ENCODE peak calls at places on chromosomes 5 and 9, in four cellular contexts. M is K562, D is SK-N-SH, Q is HCT116. I is an unnamed sample. For H3K4me1, the result is how much of the 10 kb centered on the place peaks cover.

GRCh38 chr9:591292-591691 is 250.2 kb upstream of the DMRT1 start:
- DNase-seq in Q (no peak), M (no peak), D (no peak), I (no peak)

GRCh38 chr5:1833264-1834021 is 32.2 kb downstream of the NDUFS6 start:
- DNase-seq in M (no peak), Q (no peak), D (peak), I (no peak)

GRCh38 chr5:6676702-6677101 is 36.5 kb upstream of the TENT4A start:
- DNase-seq in Q (no peak), M (no peak), D (no peak), I (no peak)

GRCh38 chr5:133205649-133206048 is 153.8 kb downstream of the HSPA4 start:
- DNase-seq in D (no peak), Q (no peak), M (no peak), I (no peak)

GRCh38 chr9:108377382-108377781 is 478.4 kb downstream of the ACTL7B start:
- DNase-seq in Q (no peak), D (no peak), M (no peak), I (no peak)

GRCh38 chr9:18542837-18543405 is 69.0 kb downstream of the ADAMTSL1 start:
- DNase-seq in Q (no peak), D (peak), M (no peak), I (no peak)

GRCh38 chr5:88683506-88684135 is 199.4 kb downstream of the MEF2C start:
- DNase-seq in M (no peak), Q (no peak), D (peak), I (no peak)

GRCh38 chr5:111111956-111112355 is 19.8 kb downstream of the WDR36 start:
- DNase-seq in Q (no peak), M (no peak), D (no peak), I (no peak)

GRCh38 chr9:112377087-112377486 is 2.8 kb upstream of the HSDL2 start:
- DNase-seq in Q (no peak), M (no peak), D (no peak), I (no peak)

GRCh38 chr9:34560574-34561229 is 28.8 kb downstream of the CNTFR start:
- DNase-seq in D (peak), M (no peak), Q (no peak), I (no peak)

GRCh38 chr9:124894741-124895170 is 32.8 kb downstream of the ARPC5L start:
- DNase-seq in D (no peak), Q (peak), M (no peak), I (no peak)

GRCh38 chr5:50325237-50325832 is 115.8 kb downstream of the EMB start:
- DNase-seq in M (peak), Q (peak), D (peak), I (no peak)

GRCh38 chr9:114687034-114687433 is 5.0 kb upstream of the TEX48 start:
- DNase-seq in M (no peak), D (no peak), Q (no peak), I (no peak)

GRCh38 chr5:179613460-179614071 is 9.9 kb downstream of the HNRNPH1 start:
- DNase-seq in D (no peak), M (no peak), Q (no peak), I (no peak)
- TF ChIP-seq POLR2AphosphoS5 in D (no peak), M (peak), Q (peak), I (peak)

GRCh38 chr9:128106181-128106939 is 21.2 kb downstream of the PTGES2 start:
- DNase-seq in D (peak), M (no peak), Q (no peak), I (no peak)
- H3K4me1 ChIP-seq in D (under half), M (under half), Q (under half), I (under half)

DNA sequence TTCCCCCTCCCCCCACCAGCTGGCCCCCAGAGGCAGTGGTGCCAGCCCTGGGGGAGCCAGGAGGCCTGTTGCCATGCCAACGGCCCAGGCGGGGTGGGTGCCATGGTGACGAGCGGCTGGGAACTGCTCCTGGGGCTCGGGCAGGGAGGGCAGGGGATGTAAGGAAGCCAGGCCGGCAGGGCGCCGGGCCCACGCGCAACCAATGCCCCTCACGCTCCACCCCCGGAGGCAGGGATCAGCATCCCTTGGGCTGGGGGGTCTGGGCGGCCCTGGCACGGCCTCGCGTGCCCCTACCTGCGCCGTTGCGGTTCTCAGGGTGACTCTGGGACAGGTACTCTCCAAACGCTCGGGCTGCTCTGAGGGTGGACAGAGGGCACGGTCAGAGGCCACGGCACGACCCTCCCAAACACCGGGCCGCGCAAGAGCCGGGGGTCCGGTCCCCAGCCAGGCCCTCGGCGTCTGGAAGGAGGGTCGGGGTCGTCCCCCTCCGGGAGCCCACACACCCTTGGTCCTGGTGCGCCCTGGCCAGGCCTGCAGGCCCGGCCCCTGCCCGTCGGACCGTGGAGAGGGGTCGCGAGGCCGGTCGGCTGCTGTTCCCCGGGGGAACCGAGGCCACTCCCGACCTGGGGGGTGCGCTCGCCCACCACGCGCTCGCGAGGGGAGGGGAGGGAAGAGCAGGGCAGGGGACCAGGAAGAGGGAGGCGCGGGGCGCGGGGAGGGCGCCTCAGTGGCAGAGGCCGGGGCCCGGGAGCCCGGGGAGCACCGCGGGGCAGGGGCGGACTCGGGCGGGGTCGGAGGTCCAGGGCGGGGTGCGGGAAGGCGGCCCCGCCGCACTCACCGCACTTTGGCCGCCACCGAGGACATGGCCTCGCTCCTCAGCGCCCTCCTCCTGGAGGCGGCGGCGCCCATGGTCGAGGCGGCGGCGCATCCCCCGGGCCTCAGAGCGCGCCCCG is 664 bp downstream of the NSMF start:
- DNase-seq in D (peak), Q (no peak), M (no peak), I (no peak)
- TF ChIP-seq SIN3A in D (no peak), Q (no peak), M (peak), I (no peak)

GRCh38 chr9:79020266-79020665 is 551.5 kb upstream of the TLE4 start:
- DNase-seq in M (no peak), Q (no peak), D (no peak), I (no peak)

GRCh38 chr9:79014929-79015699 is 556.7 kb upstream of the TLE4 start:
- DNase-seq in D (no peak), M (no peak), Q (no peak), I (no peak)

GRCh38 chr9:79013715-79014610 is 557.8 kb upstream of the TLE4 start:
- DNase-seq in Q (no peak), M (no peak), D (no peak), I (no peak)

GRCh38 chr9:79012561-79012960 is 559.2 kb upstream of the TLE4 start:
- DNase-seq in D (no peak), Q (no peak), M (no peak), I (no peak)

GRCh38 chr9:79015951-79016350 is 555.8 kb upstream of the TLE4 start:
- DNase-seq in M (no peak), Q (no peak), D (no peak), I (no peak)
- TF ChIP-seq POLR2AphosphoS5 in M (no peak), Q (no peak), D (no peak), I (no peak)

GRCh38 chr5:119279093-119279492 is 76.7 kb upstream of the TNFAIP8 start:
- DNase-seq in Q (no peak), D (no peak), M (no peak), I (no peak)
- H3K4me1 ChIP-seq in Q (under half), D (under half), M (under half), I (under half)

GRCh38 chr9:137293482-137294090 is 8.5 kb downstream of the NRARP start:
- DNase-seq in D (no peak), Q (no peak), M (no peak), I (no peak)

GRCh38 chr9:137295313-137296213 is 6.5 kb downstream of the NRARP start:
- DNase-seq in Q (no peak), M (peak), D (peak), I (no peak)

GRCh38 chr9:137293094-137293481 is 9.0 kb downstream of the NRARP start:
- DNase-seq in Q (no peak), M (no peak), D (no peak), I (no peak)

GRCh38 chr9:137294684-137295312 is 7.3 kb downstream of the NRARP start:
- DNase-seq in D (peak), M (no peak), Q (no peak), I (no peak)

DNA sequence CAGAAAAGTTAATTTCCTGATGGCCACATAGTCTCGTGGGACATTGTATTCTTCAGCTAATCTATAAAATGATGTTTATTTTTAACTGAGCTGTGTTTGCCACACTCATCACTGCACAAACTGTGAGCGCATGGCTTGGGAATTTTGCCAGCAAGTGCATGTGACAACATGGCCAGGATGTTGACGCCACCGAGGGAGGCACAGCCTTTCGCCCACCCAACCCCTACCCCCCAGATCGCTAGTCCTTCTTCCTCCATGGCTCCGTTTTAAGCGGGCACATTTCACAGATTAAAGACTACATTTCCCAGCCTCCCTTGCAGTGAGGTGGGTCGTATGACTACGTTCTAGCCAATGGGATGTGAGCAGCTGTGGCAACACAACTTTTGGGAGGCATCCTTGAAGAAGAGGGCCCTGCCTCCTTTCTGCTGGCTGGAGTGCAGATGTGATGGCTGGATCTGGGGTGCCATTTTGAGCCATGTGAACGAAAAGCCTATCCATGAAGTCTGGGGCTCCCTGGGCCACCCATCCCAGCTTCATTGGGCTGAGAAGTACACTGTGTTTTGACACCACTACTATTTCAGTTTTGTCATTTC is 7.9 kb downstream of the NRARP start:
- DNase-seq in D (peak), M (peak), Q (peak), I (no peak)
- TF ChIP-seq SIN3A in D (no peak), M (no peak), Q (no peak), I (no peak)